ENCODE peak calls at places on chromosomes 3 and 15, in seven cellular contexts. One of them, this sample, is unnamed.

GRCh38 chr3:69948246-69948862 is 51.2 kb upstream of the SAMMSON start:
- DNase-seq in AG04450: peak
- DNase-seq in heart left ventricle: no peak
- DNase-seq in naive thymus-derived CD4-positive, alpha-beta T cell: no peak
- DNase-seq in fibroblast of mammary gland: peak
- DNase-seq in breast epithelium: no peak
- DNase-seq in OCI-LY7: peak
- DNase-seq in this sample: peak

GRCh38 chr15:90059208-90059985 is 42.9 kb downstream of the IDH2 start:
- DNase-seq in OCI-LY7: peak
- DNase-seq in heart left ventricle: peak
- DNase-seq in breast epithelium: no peak
- DNase-seq in naive thymus-derived CD4-positive, alpha-beta T cell: peak
- DNase-seq in AG04450: no peak
- DNase-seq in fibroblast of mammary gland: no peak
- DNase-seq in this sample: peak

GRCh38 chr3:42830437-42831320 is 21.4 kb downstream of the ACKR2 start:
- DNase-seq in heart left ventricle: no peak
- DNase-seq in OCI-LY7: peak
- DNase-seq in fibroblast of mammary gland: peak
- DNase-seq in naive thymus-derived CD4-positive, alpha-beta T cell: no peak
- DNase-seq in breast epithelium: no peak
- DNase-seq in AG04450: no peak
- DNase-seq in this sample: peak

GRCh38 chr3:43960448-43960840 is 269.7 kb downstream of the ABHD5 start:
- DNase-seq in fibroblast of mammary gland: peak
- DNase-seq in naive thymus-derived CD4-positive, alpha-beta T cell: no peak
- DNase-seq in breast epithelium: no peak
- DNase-seq in OCI-LY7: no peak
- DNase-seq in heart left ventricle: no peak
- DNase-seq in AG04450: no peak
- DNase-seq in this sample: peak

GRCh38 chr3:49058011-49058410 is 28.8 kb upstream of the IMPDH2 start:
- DNase-seq in heart left ventricle: no peak
- DNase-seq in naive thymus-derived CD4-positive, alpha-beta T cell: no peak
- DNase-seq in breast epithelium: no peak
- DNase-seq in OCI-LY7: no peak
- DNase-seq in AG04450: no peak
- DNase-seq in fibroblast of mammary gland: no peak
- DNase-seq in this sample: no peak

GRCh38 chr3:39125837-39126500 is 18.5 kb downstream of the TTC21A start:
- DNase-seq in fibroblast of mammary gland: no peak
- DNase-seq in AG04450: no peak
- DNase-seq in heart left ventricle: no peak
- DNase-seq in naive thymus-derived CD4-positive, alpha-beta T cell: no peak
- DNase-seq in OCI-LY7: no peak
- DNase-seq in breast epithelium: peak
- DNase-seq in this sample: no peak

GRCh38 chr15:100985401-100985800 is 66.2 kb downstream of the LRRK1 start:
- DNase-seq in breast epithelium: no peak
- DNase-seq in heart left ventricle: no peak
- DNase-seq in fibroblast of mammary gland: no peak
- DNase-seq in AG04450: no peak
- DNase-seq in OCI-LY7: no peak
- DNase-seq in naive thymus-derived CD4-positive, alpha-beta T cell: no peak
- DNase-seq in this sample: no peak

GRCh38 chr15:39896837-39897236 is 23.2 kb downstream of the GPR176 start:
- DNase-seq in heart left ventricle: no peak
- DNase-seq in naive thymus-derived CD4-positive, alpha-beta T cell: no peak
- DNase-seq in AG04450: no peak
- DNase-seq in breast epithelium: no peak
- DNase-seq in fibroblast of mammary gland: peak
- DNase-seq in OCI-LY7: no peak
- DNase-seq in this sample: no peak

GRCh38 chr15:98718426-98719168 is 70.3 kb downstream of the IGF1R start:
- DNase-seq in AG04450: no peak
- DNase-seq in fibroblast of mammary gland: peak
- DNase-seq in heart left ventricle: no peak
- DNase-seq in naive thymus-derived CD4-positive, alpha-beta T cell: no peak
- DNase-seq in OCI-LY7: no peak
- DNase-seq in breast epithelium: no peak
- DNase-seq in this sample: no peak
- H3K4me3 ChIP-seq in AG04450: no peak
- H3K4me3 ChIP-seq in fibroblast of mammary gland: no peak
- H3K4me3 ChIP-seq in heart left ventricle: no peak
- H3K4me3 ChIP-seq in naive thymus-derived CD4-positive, alpha-beta T cell: no peak
- H3K4me3 ChIP-seq in OCI-LY7: no peak
- H3K4me3 ChIP-seq in breast epithelium: no peak
- H3K4me3 ChIP-seq in this sample: no peak

DNA sequence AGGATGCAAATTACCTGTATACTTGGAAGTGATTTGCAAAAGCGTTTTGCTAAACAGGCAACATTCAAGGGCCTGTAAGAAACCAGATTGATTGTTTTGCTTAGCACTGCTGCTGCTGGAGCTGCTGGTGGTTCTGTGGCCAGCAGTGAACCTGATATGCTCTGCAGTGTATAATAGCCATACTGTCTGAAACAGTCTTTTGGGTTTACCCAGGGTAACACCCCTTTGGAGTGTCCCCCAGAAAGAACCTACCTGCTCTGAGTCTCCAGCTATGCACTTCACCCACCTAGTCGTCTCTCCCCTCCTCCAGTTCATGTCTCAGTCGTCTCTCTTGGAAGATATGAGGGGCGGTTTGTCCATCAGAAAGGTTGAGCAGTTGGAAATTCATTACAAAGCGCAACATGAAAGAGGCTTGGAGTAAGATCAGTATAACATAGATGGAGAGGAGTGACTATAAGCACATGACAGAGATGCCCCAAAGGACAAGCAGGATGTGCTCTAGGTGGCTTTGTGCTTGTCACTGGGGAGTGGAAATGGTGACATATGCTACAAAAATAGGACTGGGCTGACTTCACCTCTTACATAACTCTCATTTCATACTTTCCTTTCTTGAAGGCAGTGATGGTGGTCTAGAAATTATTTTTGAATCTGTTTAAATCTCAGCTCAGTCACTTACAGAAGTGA is 3.8 kb downstream of the MKRN2 start:
- DNase-seq in breast epithelium: no peak
- DNase-seq in naive thymus-derived CD4-positive, alpha-beta T cell: no peak
- DNase-seq in AG04450: no peak
- DNase-seq in heart left ventricle: no peak
- DNase-seq in fibroblast of mammary gland: no peak
- DNase-seq in OCI-LY7: peak
- DNase-seq in this sample: no peak
- H3K4me3 ChIP-seq in breast epithelium: no peak
- H3K4me3 ChIP-seq in naive thymus-derived CD4-positive, alpha-beta T cell: no peak
- H3K4me3 ChIP-seq in AG04450: no peak
- H3K4me3 ChIP-seq in heart left ventricle: peak
- H3K4me3 ChIP-seq in fibroblast of mammary gland: no peak
- H3K4me3 ChIP-seq in OCI-LY7: no peak
- H3K4me3 ChIP-seq in this sample: no peak

GRCh38 chr3:87997966-87998365 is 60.8 kb downstream of the CGGBP1 start:
- DNase-seq in naive thymus-derived CD4-positive, alpha-beta T cell: no peak
- DNase-seq in fibroblast of mammary gland: no peak
- DNase-seq in heart left ventricle: no peak
- DNase-seq in breast epithelium: no peak
- DNase-seq in AG04450: no peak
- DNase-seq in OCI-LY7: no peak
- DNase-seq in this sample: no peak

GRCh38 chr3:88002448-88002847 is 56.4 kb downstream of the CGGBP1 start:
- DNase-seq in breast epithelium: no peak
- DNase-seq in heart left ventricle: no peak
- DNase-seq in OCI-LY7: no peak
- DNase-seq in fibroblast of mammary gland: no peak
- DNase-seq in naive thymus-derived CD4-positive, alpha-beta T cell: no peak
- DNase-seq in AG04450: no peak
- DNase-seq in this sample: no peak

GRCh38 chr3:87997298-87997697 is 61.5 kb downstream of the CGGBP1 start:
- DNase-seq in breast epithelium: no peak
- DNase-seq in naive thymus-derived CD4-positive, alpha-beta T cell: peak
- DNase-seq in heart left ventricle: no peak
- DNase-seq in AG04450: no peak
- DNase-seq in fibroblast of mammary gland: peak
- DNase-seq in OCI-LY7: no peak
- DNase-seq in this sample: no peak

GRCh38 chr3:88003115-88003755 is 55.6 kb downstream of the CGGBP1 start:
- DNase-seq in OCI-LY7: peak
- DNase-seq in heart left ventricle: no peak
- DNase-seq in AG04450: peak
- DNase-seq in breast epithelium: no peak
- DNase-seq in naive thymus-derived CD4-positive, alpha-beta T cell: no peak
- DNase-seq in fibroblast of mammary gland: peak
- DNase-seq in this sample: peak

DNA sequence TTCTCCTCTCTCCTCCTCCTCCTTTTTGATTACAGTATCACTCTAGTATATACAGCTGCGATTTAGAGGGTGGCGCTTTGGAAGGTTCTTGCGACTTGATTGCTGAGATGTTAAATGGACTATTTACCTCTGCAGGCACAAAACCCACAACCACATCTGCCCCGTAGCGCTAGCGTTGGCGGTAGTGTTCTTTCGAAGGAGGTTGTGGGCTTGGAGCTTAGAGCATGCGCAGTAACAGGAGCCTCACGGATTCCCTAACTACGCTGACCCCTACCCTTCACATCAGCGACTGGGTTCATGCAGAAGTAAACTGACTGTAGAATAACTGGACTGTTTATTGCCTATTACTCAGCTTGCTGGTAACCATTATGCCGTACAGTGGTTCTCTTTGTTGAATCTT is 58.0 kb downstream of the CGGBP1 start:
- DNase-seq in fibroblast of mammary gland: peak
- DNase-seq in breast epithelium: no peak
- DNase-seq in AG04450: no peak
- DNase-seq in naive thymus-derived CD4-positive, alpha-beta T cell: peak
- DNase-seq in OCI-LY7: peak
- DNase-seq in heart left ventricle: no peak
- DNase-seq in this sample: no peak
- H3K4me3 ChIP-seq in fibroblast of mammary gland: peak
- H3K4me3 ChIP-seq in breast epithelium: peak
- H3K4me3 ChIP-seq in AG04450: peak
- H3K4me3 ChIP-seq in naive thymus-derived CD4-positive, alpha-beta T cell: peak
- H3K4me3 ChIP-seq in OCI-LY7: peak
- H3K4me3 ChIP-seq in heart left ventricle: peak
- H3K4me3 ChIP-seq in this sample: no peak

GRCh38 chr15:93087825-93088199 is 1.2 kb downstream of the RGMA start:
- DNase-seq in fibroblast of mammary gland: peak
- DNase-seq in OCI-LY7: peak
- DNase-seq in breast epithelium: no peak
- DNase-seq in AG04450: no peak
- DNase-seq in heart left ventricle: peak
- DNase-seq in naive thymus-derived CD4-positive, alpha-beta T cell: peak
- DNase-seq in this sample: peak
- H3K4me3 ChIP-seq in fibroblast of mammary gland: no peak
- H3K4me3 ChIP-seq in OCI-LY7: no peak
- H3K4me3 ChIP-seq in breast epithelium: peak
- H3K4me3 ChIP-seq in AG04450: no peak
- H3K4me3 ChIP-seq in heart left ventricle: peak
- H3K4me3 ChIP-seq in naive thymus-derived CD4-positive, alpha-beta T cell: peak
- H3K4me3 ChIP-seq in this sample: peak

GRCh38 chr15:30913761-30914160 is 10.0 kb downstream of the FAN1 start:
- DNase-seq in naive thymus-derived CD4-positive, alpha-beta T cell: no peak
- DNase-seq in AG04450: no peak
- DNase-seq in heart left ventricle: no peak
- DNase-seq in breast epithelium: no peak
- DNase-seq in fibroblast of mammary gland: no peak
- DNase-seq in OCI-LY7: no peak
- DNase-seq in this sample: no peak
- H3K4me3 ChIP-seq in naive thymus-derived CD4-positive, alpha-beta T cell: no peak
- H3K4me3 ChIP-seq in AG04450: no peak
- H3K4me3 ChIP-seq in heart left ventricle: no peak
- H3K4me3 ChIP-seq in breast epithelium: no peak
- H3K4me3 ChIP-seq in fibroblast of mammary gland: no peak
- H3K4me3 ChIP-seq in OCI-LY7: no peak
- H3K4me3 ChIP-seq in this sample: no peak

DNA sequence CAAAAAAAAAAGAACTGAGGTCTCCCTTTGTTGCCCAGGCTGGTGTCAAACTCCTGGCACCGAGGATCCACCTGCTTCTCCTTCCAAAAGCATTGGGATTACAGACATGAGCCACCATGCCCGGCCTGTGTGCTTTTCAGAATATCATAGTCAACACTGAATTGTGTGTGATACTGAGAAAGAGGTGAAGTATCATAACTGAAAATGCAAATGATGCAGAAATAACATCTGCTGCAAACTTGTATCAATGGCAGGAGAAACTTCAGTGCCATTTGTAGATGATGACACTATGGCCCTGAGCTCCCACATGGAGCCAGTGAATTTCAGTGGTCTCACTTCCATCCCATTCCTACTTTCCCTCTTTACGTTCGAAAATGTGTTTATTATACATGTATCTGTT is 21.9 kb downstream of the IL12A start:
- DNase-seq in AG04450: no peak
- DNase-seq in naive thymus-derived CD4-positive, alpha-beta T cell: no peak
- DNase-seq in heart left ventricle: no peak
- DNase-seq in breast epithelium: no peak
- DNase-seq in OCI-LY7: no peak
- DNase-seq in fibroblast of mammary gland: no peak
- DNase-seq in this sample: no peak
- H3K4me3 ChIP-seq in AG04450: no peak
- H3K4me3 ChIP-seq in naive thymus-derived CD4-positive, alpha-beta T cell: no peak
- H3K4me3 ChIP-seq in heart left ventricle: no peak
- H3K4me3 ChIP-seq in breast epithelium: no peak
- H3K4me3 ChIP-seq in OCI-LY7: no peak
- H3K4me3 ChIP-seq in fibroblast of mammary gland: no peak
- H3K4me3 ChIP-seq in this sample: no peak

GRCh38 chr3:33181229-33181628 is 37.4 kb downstream of the SUSD5 start:
- DNase-seq in AG04450: no peak
- DNase-seq in OCI-LY7: no peak
- DNase-seq in naive thymus-derived CD4-positive, alpha-beta T cell: no peak
- DNase-seq in fibroblast of mammary gland: no peak
- DNase-seq in breast epithelium: no peak
- DNase-seq in heart left ventricle: no peak
- DNase-seq in this sample: no peak
- H3K4me3 ChIP-seq in AG04450: no peak
- H3K4me3 ChIP-seq in OCI-LY7: no peak
- H3K4me3 ChIP-seq in naive thymus-derived CD4-positive, alpha-beta T cell: no peak
- H3K4me3 ChIP-seq in fibroblast of mammary gland: no peak
- H3K4me3 ChIP-seq in breast epithelium: no peak
- H3K4me3 ChIP-seq in heart left ventricle: no peak
- H3K4me3 ChIP-seq in this sample: no peak

This sample was measured in Jurkat, Clone E6-1.